ENCODE peak calls at places on chromosome 12, in six cellular contexts. One of them, this sample, is unnamed.

GRCh38 chr12:124563401-124563800 is 4.0 kb downstream of the NCOR2 start:
- DNase-seq in T-helper 2 cell: no peak
- DNase-seq in IMR-90: no peak
- DNase-seq in stimulated activated CD4-positive, alpha-beta T cell treated with anti-CD3 and anti-CD28 coated beads, Interleukin-15, amount 100 ng/mL, for 24 hours: no peak
- DNase-seq in C1 segment of cervical spinal cord: no peak
- DNase-seq in uterus: no peak
- DNase-seq in this sample: no peak

GRCh38 chr12:119320678-119321077 is 13.9 kb upstream of the CCDC60 start:
- DNase-seq in T-helper 2 cell: no peak
- DNase-seq in IMR-90: no peak
- DNase-seq in stimulated activated CD4-positive, alpha-beta T cell treated with anti-CD3 and anti-CD28 coated beads, Interleukin-15, amount 100 ng/mL, for 24 hours: no peak
- DNase-seq in C1 segment of cervical spinal cord: no peak
- DNase-seq in uterus: no peak
- DNase-seq in this sample: no peak

GRCh38 chr12:10664499-10664898 is 9.4 kb downstream of the STYK1 start:
- DNase-seq in T-helper 2 cell: no peak
- DNase-seq in IMR-90: no peak
- DNase-seq in stimulated activated CD4-positive, alpha-beta T cell treated with anti-CD3 and anti-CD28 coated beads, Interleukin-15, amount 100 ng/mL, for 24 hours: no peak
- DNase-seq in C1 segment of cervical spinal cord: no peak
- DNase-seq in uterus: no peak
- DNase-seq in this sample: no peak

GRCh38 chr12:92244036-92244435 is 98.4 kb upstream of the BTG1 start:
- DNase-seq in T-helper 2 cell: no peak
- DNase-seq in IMR-90: peak
- DNase-seq in stimulated activated CD4-positive, alpha-beta T cell treated with anti-CD3 and anti-CD28 coated beads, Interleukin-15, amount 100 ng/mL, for 24 hours: no peak
- DNase-seq in C1 segment of cervical spinal cord: no peak
- DNase-seq in uterus: peak
- DNase-seq in this sample: no peak

GRCh38 chr12:52313461-52313860 is 7.7 kb downstream of the KRT83 start:
- DNase-seq in T-helper 2 cell: no peak
- DNase-seq in IMR-90: no peak
- DNase-seq in stimulated activated CD4-positive, alpha-beta T cell treated with anti-CD3 and anti-CD28 coated beads, Interleukin-15, amount 100 ng/mL, for 24 hours: no peak
- DNase-seq in C1 segment of cervical spinal cord: no peak
- DNase-seq in uterus: no peak
- DNase-seq in this sample: no peak

GRCh38 chr12:110366474-110367208 is 36.9 kb downstream of the ANAPC7 start:
- DNase-seq in T-helper 2 cell: no peak
- DNase-seq in IMR-90: no peak
- DNase-seq in stimulated activated CD4-positive, alpha-beta T cell treated with anti-CD3 and anti-CD28 coated beads, Interleukin-15, amount 100 ng/mL, for 24 hours: no peak
- DNase-seq in C1 segment of cervical spinal cord: no peak
- DNase-seq in uterus: no peak
- DNase-seq in this sample: no peak

GRCh38 chr12:126545411-126545810 is 1480.2 kb downstream of the AACS start:
- DNase-seq in T-helper 2 cell: no peak
- DNase-seq in IMR-90: no peak
- DNase-seq in stimulated activated CD4-positive, alpha-beta T cell treated with anti-CD3 and anti-CD28 coated beads, Interleukin-15, amount 100 ng/mL, for 24 hours: no peak
- DNase-seq in C1 segment of cervical spinal cord: no peak
- DNase-seq in uterus: no peak
- DNase-seq in this sample: no peak

GRCh38 chr12:69266045-69266635 is 26.8 kb downstream of the CPSF6 start:
- DNase-seq in T-helper 2 cell: no peak
- DNase-seq in IMR-90: peak
- DNase-seq in stimulated activated CD4-positive, alpha-beta T cell treated with anti-CD3 and anti-CD28 coated beads, Interleukin-15, amount 100 ng/mL, for 24 hours: no peak
- DNase-seq in C1 segment of cervical spinal cord: no peak
- DNase-seq in uterus: no peak
- DNase-seq in this sample: no peak

GRCh38 chr12:56462565-56462964 is 5.8 kb upstream of the SPRYD4 start:
- DNase-seq in T-helper 2 cell: no peak
- DNase-seq in IMR-90: no peak
- DNase-seq in stimulated activated CD4-positive, alpha-beta T cell treated with anti-CD3 and anti-CD28 coated beads, Interleukin-15, amount 100 ng/mL, for 24 hours: no peak
- DNase-seq in C1 segment of cervical spinal cord: no peak
- DNase-seq in uterus: no peak
- DNase-seq in this sample: no peak

GRCh38 chr12:21852251-21852650 is 77.7 kb upstream of the KCNJ8 start:
- DNase-seq in T-helper 2 cell: no peak
- DNase-seq in IMR-90: peak
- DNase-seq in stimulated activated CD4-positive, alpha-beta T cell treated with anti-CD3 and anti-CD28 coated beads, Interleukin-15, amount 100 ng/mL, for 24 hours: no peak
- DNase-seq in C1 segment of cervical spinal cord: no peak
- DNase-seq in uterus: no peak
- DNase-seq in this sample: no peak

GRCh38 chr12:6700646-6701051 is at the start of gene PIANP:
- DNase-seq in T-helper 2 cell: peak
- DNase-seq in IMR-90: peak
- DNase-seq in stimulated activated CD4-positive, alpha-beta T cell treated with anti-CD3 and anti-CD28 coated beads, Interleukin-15, amount 100 ng/mL, for 24 hours: peak
- DNase-seq in C1 segment of cervical spinal cord: no peak
- DNase-seq in uterus: peak
- DNase-seq in this sample: no peak

GRCh38 chr12:107759410-107759809 is 1.5 kb downstream of the PRDM4 start:
- DNase-seq in T-helper 2 cell: no peak
- DNase-seq in IMR-90: peak
- DNase-seq in stimulated activated CD4-positive, alpha-beta T cell treated with anti-CD3 and anti-CD28 coated beads, Interleukin-15, amount 100 ng/mL, for 24 hours: peak
- DNase-seq in C1 segment of cervical spinal cord: no peak
- DNase-seq in uterus: no peak
- DNase-seq in this sample: no peak

GRCh38 chr12:96981053-96981452 is 74.0 kb downstream of the NEDD1 start:
- DNase-seq in T-helper 2 cell: no peak
- DNase-seq in IMR-90: peak
- DNase-seq in stimulated activated CD4-positive, alpha-beta T cell treated with anti-CD3 and anti-CD28 coated beads, Interleukin-15, amount 100 ng/mL, for 24 hours: no peak
- DNase-seq in C1 segment of cervical spinal cord: no peak
- DNase-seq in uterus: no peak
- DNase-seq in this sample: no peak

GRCh38 chr12:19129486-19130223 is at the start of gene PLEKHA5:
- DNase-seq in T-helper 2 cell: no peak
- DNase-seq in IMR-90: peak
- DNase-seq in stimulated activated CD4-positive, alpha-beta T cell treated with anti-CD3 and anti-CD28 coated beads, Interleukin-15, amount 100 ng/mL, for 24 hours: peak
- DNase-seq in C1 segment of cervical spinal cord: peak
- DNase-seq in uterus: peak
- DNase-seq in this sample: peak

GRCh38 chr12:120100630-120101029 is 15.9 kb downstream of the RAB35 start:
- DNase-seq in T-helper 2 cell: no peak
- DNase-seq in IMR-90: peak
- DNase-seq in stimulated activated CD4-positive, alpha-beta T cell treated with anti-CD3 and anti-CD28 coated beads, Interleukin-15, amount 100 ng/mL, for 24 hours: no peak
- DNase-seq in C1 segment of cervical spinal cord: peak
- DNase-seq in uterus: peak
- DNase-seq in this sample: no peak

GRCh38 chr12:24404086-24404815 is 454.8 kb upstream of the SOX5 start:
- DNase-seq in T-helper 2 cell: no peak
- DNase-seq in IMR-90: peak
- DNase-seq in stimulated activated CD4-positive, alpha-beta T cell treated with anti-CD3 and anti-CD28 coated beads, Interleukin-15, amount 100 ng/mL, for 24 hours: no peak
- DNase-seq in C1 segment of cervical spinal cord: no peak
- DNase-seq in uterus: no peak
- DNase-seq in this sample: no peak

This sample was measured in right lobe of liver.